ENCODE peak calls at places on chromosomes 2 and 18, in ten cellular contexts. B is activated naive CD8-positive, alpha-beta T cell treated with anti-CD3 and anti-CD28 coated beads, Interleukin-2, amount 50 U/mL, for 24 hours; K is lower lobe of right lung; T is gastrocnemius medialis; G is activated T-cell treated with anti-CD3 and anti-CD28 coated beads, Interleukin-2, amount 50 U/mL, for 72 hours; F is foreskin keratinocyte; R is naive thymus-derived CD8-positive, alpha-beta T cell; A is stimulated activated naive B cell treated with anti-CD40 and anti-IgM and Interleukin-4, amounts not matched to agents 10 μg/mL and 1 μg/mL and 100 μg/mL, for 72 hours; W is mucosa of descending colon; Z is Panc1. V is an unnamed sample.
A peak's percentile ranks its signal among the peaks of the same experiment; 100 is the strongest.

GRCh38 chr2:88500691-88501090 is 48.2 kb upstream of the FOXI3 start:
- ATAC-seq in B (no peak), K (no peak), T (no peak), G (no peak), F (peak; percentile 18), R (no peak), A (no peak), W (no peak), Z (no peak), V (no peak)

GRCh38 chr2:152588911-152589310 is 128.3 kb downstream of the PRPF40A start:
- ATAC-seq in B (no peak), K (no peak), T (peak; percentile 28), G (no peak), F (no peak), R (no peak), A (peak; percentile 78), W (no peak), Z (no peak), V (no peak)

GRCh38 chr2:120244656-120245519 is 7.8 kb upstream of the RALB start:
- ATAC-seq in B (no peak), K (peak; percentile 66), T (no peak), G (no peak), F (no peak), R (no peak), A (no peak), W (peak; percentile 67), Z (peak; percentile 20), V (no peak)

GRCh38 chr18:51621103-51621969 is 423.9 kb upstream of the MEX3C start:
- ATAC-seq in B (no peak), K (peak; percentile 57), T (no peak), G (no peak), F (peak; percentile 24), R (no peak), A (no peak), W (no peak), Z (peak; percentile 68), V (no peak)

GRCh38 chr2:20617892-20618467 is 32.9 kb downstream of the HS1BP3 start:
- ATAC-seq in B (peak; percentile 34), K (peak; percentile 91), T (peak; percentile 62), G (no peak), F (peak; percentile 82), R (no peak), A (no peak), W (peak; percentile 86), Z (peak; percentile 80), V (no peak)

GRCh38 chr2:137117385-137117784 is 352.0 kb downstream of the THSD7B start:
- ATAC-seq in B (no peak), K (no peak), T (no peak), G (no peak), F (peak; percentile 34), R (no peak), A (no peak), W (no peak), Z (no peak), V (no peak)

GRCh38 chr2:99404039-99404799 is 67.0 kb downstream of the EIF5B start:
- ATAC-seq in B (no peak), K (peak; percentile 39), T (peak; percentile 79), G (no peak), F (peak; percentile 38), R (no peak), A (no peak), W (no peak), Z (no peak), V (no peak)

GRCh38 chr2:8652774-8653426 is 29.0 kb upstream of the ID2 start:
- ATAC-seq in B (no peak), K (no peak), T (peak; percentile 23), G (no peak), F (no peak), R (no peak), A (no peak), W (no peak), Z (no peak), V (no peak)

GRCh38 chr2:207156451-207157161 is 9.1 kb downstream of the KLF7 start:
- ATAC-seq in B (peak; percentile 60), K (no peak), T (no peak), G (peak; percentile 92), F (no peak), R (peak; percentile 13), A (peak; percentile 86), W (no peak), Z (no peak), V (peak; percentile 91)

GRCh38 chr18:46642561-46642960 is 14.5 kb downstream of the LOXHD1 start:
- ATAC-seq in B (no peak), K (no peak), T (no peak), G (no peak), F (no peak), R (no peak), A (no peak), W (no peak), Z (no peak), V (no peak)

GRCh38 chr18:2028986-2029385 is 542.3 kb downstream of the METTL4 start:
- ATAC-seq in B (no peak), K (no peak), T (no peak), G (no peak), F (no peak), R (no peak), A (no peak), W (no peak), Z (no peak), V (no peak)

GRCh38 chr2:30847329-30847728 is 40.1 kb upstream of the CAPN13 start:
- ATAC-seq in B (no peak), K (no peak), T (no peak), G (no peak), F (peak; percentile 68), R (no peak), A (no peak), W (no peak), Z (no peak), V (no peak)

GRCh38 chr2:237513693-237514092 is 26.6 kb downstream of the MLPH start:
- ATAC-seq in B (no peak), K (no peak), T (no peak), G (no peak), F (no peak), R (no peak), A (no peak), W (no peak), Z (no peak), V (no peak)

GRCh38 chr2:55116598-55116964 is 66.3 kb upstream of the RTN4 start:
- ATAC-seq in B (no peak), K (no peak), T (no peak), G (no peak), F (no peak), R (no peak), A (no peak), W (no peak), Z (no peak), V (no peak)

GRCh38 chr18:49560277-49561126 is 1.4 kb upstream of the LIPG start:
- ATAC-seq in B (no peak), K (peak; percentile 43), T (no peak), G (no peak), F (peak; percentile 0), R (no peak), A (no peak), W (peak; percentile 60), Z (peak; percentile 30), V (no peak)

GRCh38 chr2:42342795-42343241 is 18.2 kb downstream of the COX7A2L start:
- ATAC-seq in B (no peak), K (peak; percentile 4), T (peak; percentile 5), G (no peak), F (no peak), R (no peak), A (peak; percentile 14), W (no peak), Z (no peak), V (no peak)

GRCh38 chr2:28736034-28736433 is 15.6 kb upstream of the PPP1CB start:
- ATAC-seq in B (no peak), K (peak; percentile 99), T (peak; percentile 100), G (no peak), F (no peak), R (no peak), A (no peak), W (peak; percentile 93), Z (peak; percentile 34), V (no peak)

GRCh38 chr18:22260208-22260816 is 90.9 kb downstream of the GATA6 start:
- ATAC-seq in B (no peak), K (no peak), T (no peak), G (no peak), F (no peak), R (no peak), A (no peak), W (no peak), Z (no peak), V (no peak)

V was measured in activated T-helper 17 cell treated with anti-CD3 and anti-CD28 coated beads, Interleukin-2, amount 50 U/mL, for 72 hours.